ENCODE peak calls at places on chromosomes 1 and 21, in four cellular contexts. A is GM12878, R is H1, K is HepG2. U is an unnamed sample.

GRCh38 chr21:41973427-41973831 is 19.6 kb upstream of the C2CD2 start:
- DNase-seq in A (no peak), R (peak), K (no peak), U (no peak)

GRCh38 chr21:38770660-38771059 is 35.1 kb upstream of the ETS2 start:
- DNase-seq in A (no peak), R (no peak), K (no peak), U (no peak)

GRCh38 chr1:108561731-108562326 is 1.9 kb downstream of the EEIG2 start:
- DNase-seq in A (no peak), R (peak), K (peak), U (peak)

GRCh38 chr1:183002797-183003594 is 20.2 kb upstream of the LAMC1 start:
- DNase-seq in A (no peak), R (no peak), K (no peak), U (no peak)

GRCh38 chr1:20648438-20648837 is 12.7 kb downstream of the DDOST start:
- DNase-seq in A (no peak), R (no peak), K (no peak), U (no peak)

GRCh38 chr1:91283421-91283726 is 121.3 kb downstream of the HFM1 start:
- DNase-seq in A (no peak), R (no peak), K (no peak), U (no peak)

GRCh38 chr1:164563821-164564251 is 4.9 kb downstream of the PBX1 start:
- DNase-seq in A (no peak), R (no peak), K (no peak), U (no peak)

GRCh38 chr1:30704271-30704670 is 19.1 kb downstream of the MATN1 start:
- DNase-seq in A (no peak), R (no peak), K (no peak), U (no peak)

GRCh38 chr1:31335007-31335406 is 37.9 kb downstream of the FABP3 start:
- DNase-seq in A (peak), R (no peak), K (peak), U (peak)

GRCh38 chr1:95863086-95863485 is 629.1 kb downstream of the RWDD3 start:
- DNase-seq in A (no peak), R (no peak), K (no peak), U (no peak)

GRCh38 chr1:7036393-7036792 is 251.1 kb downstream of the CAMTA1 start:
- DNase-seq in A (no peak), R (no peak), K (no peak), U (no peak)

GRCh38 chr1:145962157-145963102 is 1.9 kb downstream of the ANKRD34A start:
- DNase-seq in A (no peak), R (peak), K (no peak), U (no peak)

GRCh38 chr1:217910791-217911320 is 279.7 kb downstream of the SPATA17 start:
- DNase-seq in A (no peak), R (no peak), K (no peak), U (no peak)

GRCh38 chr1:151968058-151968457 is 25.6 kb downstream of the S100A10 start:
- DNase-seq in A (no peak), R (peak), K (peak), U (no peak)

GRCh38 chr1:19208710-19209438 is 1.2 kb downstream of the UBR4 start:
- DNase-seq in A (no peak), R (no peak), K (no peak), U (no peak)

GRCh38 chr1:23395162-23395724 is 25.6 kb upstream of the ZNF436 start:
- DNase-seq in A (no peak), R (peak), K (no peak), U (peak)

GRCh38 chr21:42330380-42331336 is 15.4 kb upstream of the TFF3 start:
- DNase-seq in A (no peak), R (peak), K (no peak), U (no peak)

GRCh38 chr21:33289199-33289819 is 23.1 kb downstream of the IL10RB start:
- DNase-seq in A (no peak), R (no peak), K (no peak), U (peak)

GRCh38 chr21:31397939-31398338 is 53.9 kb upstream of the TIAM1 start:
- DNase-seq in A (no peak), R (no peak), K (no peak), U (peak)

GRCh38 chr1:39359028-39359570 is 132.3 kb upstream of the BMP8A start:
- DNase-seq in A (no peak), R (no peak), K (no peak), U (no peak)

GRCh38 chr1:38038836-38039235 is 7.8 kb downstream of the POU3F1 start:
- DNase-seq in A (no peak), R (no peak), K (no peak), U (no peak)

GRCh38 chr1:58968360-58968952 is 184.6 kb upstream of the JUN start:
- DNase-seq in A (peak), R (no peak), K (no peak), U (no peak)

GRCh38 chr1:241990040-241990439 is 8.9 kb downstream of the MAP1LC3C start:
- DNase-seq in A (no peak), R (no peak), K (no peak), U (peak)

GRCh38 chr21:42627527-42628289 is 25.7 kb upstream of the PDE9A start:
- DNase-seq in A (no peak), R (no peak), K (no peak), U (no peak)

GRCh38 chr21:25170681-25171080 is 436.6 kb downstream of the MRPL39 start:
- DNase-seq in A (no peak), R (no peak), K (no peak), U (no peak)

GRCh38 chr1:214404154-214404553 is 123.2 kb downstream of the SMYD2 start:
- DNase-seq in A (peak), R (no peak), K (no peak), U (no peak)

GRCh38 chr1:66981679-66982078 is 56.9 kb downstream of the MIER1 start:
- DNase-seq in A (no peak), R (no peak), K (no peak), U (no peak)

GRCh38 chr1:154951901-154952657 is 3.8 kb downstream of the PBXIP1 start:
- DNase-seq in A (no peak), R (no peak), K (no peak), U (no peak)

GRCh38 chr1:153619171-153619570 is 3.0 kb upstream of the S100A14 start:
- DNase-seq in A (no peak), R (no peak), K (no peak), U (no peak)

GRCh38 chr1:24374891-24375786 is 38.4 kb downstream of the STPG1 start:
- DNase-seq in A (no peak), R (no peak), K (no peak), U (peak)

GRCh38 chr1:40929145-40929544 is 50.4 kb upstream of the CTPS1 start:
- DNase-seq in A (no peak), R (no peak), K (no peak), U (no peak)

GRCh38 chr1:227855687-227856086 is 40.2 kb downstream of the PRSS38 start:
- DNase-seq in A (no peak), R (no peak), K (no peak), U (no peak)

GRCh38 chr1:202575906-202576653 is 134.2 kb downstream of the SYT2 start:
- DNase-seq in A (no peak), R (no peak), K (no peak), U (no peak)

GRCh38 chr1:202578001-202578500 is 132.2 kb downstream of the SYT2 start:
- DNase-seq in A (no peak), R (no peak), K (no peak), U (no peak)

GRCh38 chr1:202577381-202577780 is 132.9 kb downstream of the SYT2 start:
- DNase-seq in A (no peak), R (no peak), K (no peak), U (no peak)

GRCh38 chr1:202578565-202578964 is 131.7 kb downstream of the SYT2 start:
- DNase-seq in A (no peak), R (no peak), K (no peak), U (no peak)

DNA sequence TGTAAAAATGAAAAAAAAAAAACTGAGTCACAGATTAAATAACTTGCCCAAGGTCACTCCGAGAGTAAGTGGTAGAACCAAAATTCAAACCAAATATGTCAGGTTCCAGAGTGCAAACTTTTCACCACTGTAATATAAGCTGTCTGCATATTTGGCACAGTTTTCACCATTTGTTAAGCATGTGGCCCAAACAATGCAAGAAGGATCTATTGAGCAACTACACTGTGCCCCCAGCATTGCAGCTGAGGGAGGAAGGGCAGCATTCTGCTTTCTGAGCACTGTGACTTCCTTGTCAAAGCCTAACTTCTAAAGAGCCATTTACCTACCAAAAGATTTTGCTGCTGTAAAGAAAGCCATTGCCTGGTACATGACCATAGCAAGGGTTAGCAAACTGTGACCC is 133.4 kb downstream of the SYT2 start:
- DNase-seq in A (no peak), R (no peak), K (peak), U (no peak)
- TF ChIP-seq SUZ12 in A (no peak), R (no peak), K (no peak), U (no peak)

GRCh38 chr1:9075023-9075422 is 5.6 kb upstream of the SLC2A5 start:
- DNase-seq in A (peak), R (no peak), K (peak), U (no peak)
- TF ChIP-seq YY1 in A (no peak), R (no peak), K (no peak), U (no peak)

DNA sequence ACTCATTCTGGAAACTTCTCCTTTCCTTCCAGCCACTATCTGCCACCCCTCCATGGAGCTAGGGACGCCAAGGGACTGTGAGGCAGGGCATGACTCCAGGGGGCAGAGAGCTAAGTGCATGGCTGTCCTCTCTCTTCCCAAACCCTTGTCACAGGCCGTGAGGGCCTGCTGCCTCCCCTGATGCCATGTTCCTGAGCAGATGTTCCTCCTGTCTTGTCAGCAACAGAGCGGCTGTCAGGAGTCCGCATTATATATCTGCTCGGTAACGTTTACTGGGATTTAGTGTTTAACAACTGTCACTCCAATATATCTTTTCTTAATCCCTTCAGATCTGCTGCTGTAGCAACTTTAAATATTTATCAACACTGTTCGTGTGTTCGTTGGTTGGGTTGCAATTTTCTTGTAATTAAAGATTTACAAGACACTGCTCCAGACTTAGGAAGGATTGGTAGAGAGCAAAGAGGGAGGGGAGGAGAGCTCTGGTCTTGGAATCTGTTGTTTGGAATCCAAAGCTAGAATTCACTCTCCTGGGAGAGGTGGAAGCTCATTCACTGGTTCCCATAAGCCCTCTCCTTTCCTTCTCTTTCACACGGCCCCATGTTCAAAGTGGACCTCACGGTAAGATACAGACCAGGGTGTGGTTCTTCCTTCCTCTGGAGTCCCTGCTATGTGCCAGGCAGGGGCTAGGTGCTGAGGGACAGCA is 76.2 kb downstream of the MDM4 start:
- DNase-seq in A (no peak), R (no peak), K (no peak), U (no peak)
- H3K9ac ChIP-seq in A (no peak), R (no peak), K (no peak), U (no peak)

GRCh38 chr1:57464756-57465155 is 40.9 kb upstream of the DAB1 start:
- DNase-seq in A (no peak), R (no peak), K (peak), U (no peak)
- TF ChIP-seq SUZ12 in A (no peak), R (no peak), K (no peak), U (no peak)

GRCh38 chr1:174965006-174965971 is 34.5 kb upstream of the CACYBP start:
- DNase-seq in A (no peak), R (no peak), K (no peak), U (no peak)
- TF ChIP-seq YY1 in A (no peak), R (no peak), K (no peak), U (no peak)

DNA sequence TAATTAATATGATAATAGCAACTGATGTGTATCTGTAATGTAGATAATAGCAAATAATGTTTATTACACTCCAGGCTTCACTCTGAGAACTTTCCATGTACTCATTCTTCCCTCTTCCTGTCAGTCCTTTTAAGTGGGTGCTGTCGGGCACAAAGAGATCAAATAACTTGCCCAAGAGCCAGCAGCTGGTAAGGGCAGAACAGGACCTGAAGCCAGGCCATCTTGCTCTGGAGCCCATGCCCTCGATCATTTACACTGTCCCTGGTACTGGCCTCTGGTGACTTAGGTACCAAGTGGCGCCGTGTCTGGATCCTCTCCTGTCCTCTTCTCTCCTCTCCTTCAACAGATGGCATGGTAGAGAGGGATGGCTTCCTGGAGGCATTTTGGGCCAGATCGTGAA is 97.2 kb downstream of the VPS13D start:
- DNase-seq in A (no peak), R (no peak), K (no peak), U (no peak)
- H3K9ac ChIP-seq in A (no peak), R (no peak), K (no peak), U (no peak)

U was measured in NT2/D1.